ENCODE peak calls at places on chromosome X, in nine cellular contexts. X is prostate gland, O is neural progenitor cell, V is suprapubic skin, U is right atrium auricular region, Z is astrocyte of the spinal cord, I is sigmoid colon, A is left ventricle myocardium inferior, K is Panc1. J is an unnamed sample.
A peak's percentile ranks its signal among the peaks of the same experiment; 100 is the strongest.

GRCh38 chrX:39335447-39336235 is 534.4 kb downstream of the MID1IP1 start:
- DNase-seq in U (no peak), K (no peak), I (no peak), O (no peak), Z (no peak), X (peak; percentile 62), A (no peak), V (no peak), J (no peak)

GRCh38 chrX:153906126-153906917 is 1.8 kb downstream of the AVPR2 start:
- DNase-seq in X (no peak), I (no peak), K (no peak), V (no peak), O (no peak), Z (no peak), A (no peak), U (no peak), J (no peak)

GRCh38 chrX:3549442-3549875 is 164.0 kb downstream of the PRKX start:
- DNase-seq in Z (peak; percentile 7), O (peak; percentile 16), A (peak; percentile 13), V (no peak), X (no peak), K (no peak), U (no peak), I (no peak), J (no peak)

GRCh38 chrX:40148439-40149285 is 50.9 kb upstream of the BCOR start:
- DNase-seq in O (peak; percentile 62), I (no peak), V (no peak), Z (no peak), A (no peak), K (no peak), X (no peak), U (no peak), J (no peak)

GRCh38 chrX:140572724-140573123 is 67.9 kb upstream of the SOX3 start:
- DNase-seq in Z (peak; percentile 39), I (no peak), A (no peak), U (no peak), K (peak; percentile 46), O (peak; percentile 64), X (no peak), V (no peak), J (no peak)

GRCh38 chrX:38816158-38816557 is 14.9 kb downstream of the MID1IP1 start:
- DNase-seq in Z (no peak), K (no peak), U (no peak), A (no peak), V (no peak), X (no peak), O (no peak), I (no peak), J (no peak)

GRCh38 chrX:1451251-1451675 is 1.4 kb downstream of the ASMTL start:
- DNase-seq in A (no peak), I (peak; percentile 66), U (no peak), X (no peak), K (no peak), V (peak; percentile 52), Z (no peak), O (no peak), J (no peak)

GRCh38 chrX:110964761-110965160 is 131.2 kb upstream of the PAK3 start:
- DNase-seq in O (peak; percentile 70), K (no peak), X (no peak), V (no peak), A (no peak), U (no peak), I (no peak), Z (no peak), J (no peak)

GRCh38 chrX:107723501-107723900 is 52.1 kb downstream of the TSC22D3 start:
- DNase-seq in X (no peak), O (no peak), V (no peak), K (no peak), U (no peak), Z (no peak), A (no peak), I (no peak), J (no peak)

GRCh38 chrX:13876652-13877051 is 59.8 kb upstream of the GPM6B start:
- DNase-seq in I (no peak), X (no peak), Z (peak; percentile 45), K (no peak), A (no peak), O (no peak), U (no peak), V (no peak), J (no peak)

GRCh38 chrX:72526534-72527508 is 45.8 kb downstream of the HDAC8 start:
- DNase-seq in Z (peak; percentile 23), V (no peak), U (no peak), X (no peak), A (no peak), I (no peak), O (no peak), K (no peak), J (no peak)

GRCh38 chrX:78517124-78517523 is 142.0 kb downstream of the RTL3 start:
- DNase-seq in U (no peak), I (no peak), O (no peak), X (no peak), K (no peak), V (no peak), A (no peak), Z (peak; percentile 33), J (no peak)

GRCh38 chrX:17738002-17738713 is 865 bp downstream of the SCML1 start:
- DNase-seq in O (peak; percentile 48), X (peak; percentile 25), Z (peak; percentile 32), V (no peak), K (no peak), A (peak; percentile 24), I (peak; percentile 79), U (no peak), J (no peak)

GRCh38 chrX:17519349-17519748 is 144.3 kb downstream of the NHS start:
- DNase-seq in I (peak; percentile 92), U (peak; percentile 81), V (peak; percentile 75), O (no peak), K (no peak), X (no peak), A (peak; percentile 62), Z (no peak), J (no peak)

GRCh38 chrX:119573840-119574393 is 446 bp upstream of the UBE2A start:
- DNase-seq in X (no peak), O (no peak), I (peak; percentile 75), U (no peak), V (peak; percentile 76), A (peak; percentile 17), Z (peak; percentile 51), K (no peak), J (no peak)

GRCh38 chrX:26918633-26919032 is 544.5 kb downstream of the PPP4R3C start:
- DNase-seq in K (no peak), U (no peak), O (peak; percentile 56), I (no peak), V (no peak), A (no peak), Z (no peak), X (no peak), J (no peak)

DNA sequence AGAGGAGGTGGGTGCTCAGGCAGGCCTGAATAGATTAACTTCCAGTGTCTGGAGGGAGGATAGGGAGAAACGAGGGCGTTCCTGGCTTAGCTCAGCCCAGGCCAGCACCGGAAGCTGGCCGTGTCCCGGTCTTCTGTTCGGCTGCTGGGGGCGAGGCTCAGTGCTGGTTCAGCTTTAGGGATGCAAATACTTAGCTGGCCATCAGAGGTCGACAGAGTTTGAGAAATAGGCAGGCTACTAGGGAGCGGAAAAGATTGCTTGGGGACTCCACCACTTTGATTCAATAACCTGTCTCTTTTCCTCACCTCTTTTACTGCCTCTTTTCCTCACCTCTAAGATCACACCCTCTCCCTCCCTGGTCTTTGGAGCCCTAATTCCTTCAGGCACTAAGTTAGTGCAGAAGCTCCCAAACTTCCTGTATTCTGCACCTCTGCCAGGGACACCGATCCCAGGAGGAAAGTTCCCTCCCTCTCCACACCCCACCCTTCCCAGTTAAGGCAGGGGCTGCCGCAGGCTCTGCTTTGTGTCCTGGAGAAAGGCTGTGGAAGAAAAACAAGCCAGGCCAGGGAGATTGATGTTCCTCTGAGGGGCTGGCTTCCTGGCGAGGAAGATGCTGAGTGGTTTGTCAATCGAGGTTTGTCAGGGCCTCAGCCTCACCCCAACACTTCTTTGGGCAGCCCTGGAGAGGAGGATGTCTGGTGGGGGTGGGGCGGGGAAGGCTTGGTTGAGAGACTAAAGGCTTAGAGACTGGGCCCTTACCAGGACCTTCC is 6.0 kb upstream of the EFNB1 start:
- DNase-seq in I (no peak), X (no peak), Z (peak; percentile 40), V (no peak), K (no peak), U (no peak), O (peak; percentile 72), A (peak; percentile 38), J (no peak)
- TF ChIP-seq CTCF in I (peak; percentile 20), X (peak; percentile 60), Z (peak; percentile 65), V (no peak), K (peak; percentile 83), U (peak; percentile 75), O (peak; percentile 60), A (peak; percentile 75), J (peak; percentile 56)

GRCh38 chrX:129931411-129932136 is 25.6 kb downstream of the UTP14A start:
- DNase-seq in K (peak; percentile 81), I (peak; percentile 97), X (peak; percentile 85), V (peak; percentile 94), Z (peak; percentile 94), O (peak; percentile 93), U (peak; percentile 93), A (peak; percentile 94), J (peak; percentile 40)

GRCh38 chrX:129930941-129931410 is 25.0 kb downstream of the UTP14A start:
- DNase-seq in X (no peak), Z (no peak), K (no peak), I (no peak), O (no peak), A (no peak), V (no peak), U (no peak), J (no peak)

GRCh38 chrX:129932792-129933321 is 26.9 kb downstream of the UTP14A start:
- DNase-seq in Z (no peak), K (no peak), A (peak; percentile 24), O (peak; percentile 62), X (no peak), I (peak; percentile 71), U (no peak), V (peak; percentile 78), J (no peak)

GRCh38 chrX:129933700-129934099 is 27.7 kb downstream of the UTP14A start:
- DNase-seq in Z (no peak), U (no peak), K (no peak), I (no peak), O (no peak), V (no peak), A (no peak), X (no peak), J (no peak)

GRCh38 chrX:129932137-129932791 is 26.3 kb downstream of the UTP14A start:
- DNase-seq in O (peak; percentile 92), K (peak; percentile 50), A (peak; percentile 93), U (peak; percentile 89), Z (peak; percentile 91), X (peak; percentile 86), V (peak; percentile 94), I (peak; percentile 97), J (peak; percentile 37)
- H3K4me3 ChIP-seq in O (peak overlapping the region; percentile 52), K (peak overlapping the region; percentile 96), A (peak overlapping the region; percentile 71), U (peak overlapping the region; percentile 53), Z (peak overlapping the region; percentile 60), X (peak overlapping the region; percentile 40), V (peak overlapping the region; percentile 57), I (peak overlapping the region; percentile 56), J (peak overlapping the region; percentile 63)

GRCh38 chrX:133215747-133216146 is 2.4 kb downstream of the TFDP3 start:
- DNase-seq in I (no peak), V (no peak), A (no peak), K (no peak), U (no peak), Z (peak; percentile 3), O (peak; percentile 38), X (no peak), J (no peak)
- TF ChIP-seq CTCF in I (no peak), V (no peak), A (peak; percentile 31), K (peak; percentile 32), U (peak; percentile 22), Z (peak; percentile 36), O (peak; percentile 48), X (no peak), J (peak; percentile 26)

GRCh38 chrX:23773601-23774175 is 9.3 kb upstream of the SAT1 start:
- DNase-seq in K (no peak), X (no peak), I (no peak), U (no peak), O (no peak), V (no peak), A (no peak), Z (no peak), J (no peak)
- H3K4me3 ChIP-seq in K (no peak overlapping the region), X (no peak overlapping the region), I (no peak overlapping the region), U (no peak overlapping the region), O (no peak overlapping the region), V (no peak overlapping the region), A (no peak overlapping the region), Z (no peak overlapping the region), J (no peak overlapping the region)